ENCODE peak calls at places on chromosomes 12 and 14, in ten cellular contexts. X, Q, L, D, U, A, V, B, Y and J are unnamed samples.

GRCh38 chr12:39145175-39145999 is 240.0 kb upstream of the CPNE8 start:
- DNase-seq in A (no peak), D (peak; percentile 61), V (peak; percentile 16), Y (no peak), U (no peak), L (peak; percentile 35), Q (peak; percentile 70), B (no peak), X (peak; percentile 45), J (peak; percentile 20)

GRCh38 chr12:2753536-2753935 is 41.2 kb upstream of the FKBP4 start:
- DNase-seq in X (no peak), V (no peak), Y (no peak), U (no peak), A (no peak), D (no peak), B (no peak), Q (no peak), L (peak; percentile 67), J (no peak)

GRCh38 chr14:104171029-104171697 is 32.8 kb downstream of the KIF26A start:
- DNase-seq in X (no peak), A (no peak), B (no peak), Q (no peak), Y (no peak), L (peak; percentile 70), D (peak; percentile 62), V (no peak), U (no peak), J (no peak)

GRCh38 chr12:87157791-87158190 is 871.4 kb downstream of the C12orf50 start:
- DNase-seq in Y (no peak), Q (no peak), B (peak; percentile 97), U (no peak), A (no peak), L (no peak), V (no peak), X (no peak), D (no peak), J (peak; percentile 89)

GRCh38 chr14:77037886-77038511 is 9.5 kb upstream of the IRF2BPL start:
- DNase-seq in U (no peak), Q (no peak), Y (no peak), D (peak; percentile 68), L (no peak), V (no peak), X (no peak), B (peak; percentile 50), A (peak; percentile 55), J (peak; percentile 64)

GRCh38 chr12:107584523-107584922 is 101.1 kb upstream of the PWP1 start:
- DNase-seq in B (no peak), Q (no peak), V (no peak), X (no peak), U (no peak), Y (no peak), D (no peak), L (no peak), A (no peak), J (no peak)

GRCh38 chr12:113978080-113978479 is 12.0 kb upstream of the RBM19 start:
- DNase-seq in D (no peak), A (no peak), X (no peak), Q (no peak), U (no peak), L (no peak), Y (no peak), B (no peak), V (no peak), J (no peak)

GRCh38 chr14:68820536-68820935 is 27.7 kb upstream of the ZFP36L1 start:
- DNase-seq in D (no peak), V (no peak), B (no peak), A (no peak), U (no peak), Q (no peak), X (no peak), L (no peak), Y (no peak), J (no peak)

GRCh38 chr12:62681306-62681705 is 214.7 kb downstream of the MON2 start:
- DNase-seq in U (no peak), V (no peak), X (no peak), Y (no peak), D (no peak), B (no peak), Q (no peak), L (no peak), A (no peak), J (no peak)

GRCh38 chr12:62677355-62677754 is 210.7 kb downstream of the MON2 start:
- DNase-seq in Q (no peak), X (no peak), A (no peak), Y (no peak), B (no peak), U (no peak), L (no peak), D (no peak), V (no peak), J (no peak)

GRCh38 chr12:62683724-62684501 is 217.3 kb downstream of the MON2 start:
- DNase-seq in Y (no peak), A (no peak), L (no peak), V (peak; percentile 60), X (no peak), U (no peak), B (peak; percentile 81), D (no peak), Q (no peak), J (peak; percentile 41)

GRCh38 chr12:62676521-62677307 is 210.1 kb downstream of the MON2 start:
- DNase-seq in D (no peak), L (no peak), Y (no peak), B (no peak), U (no peak), V (no peak), A (no peak), X (no peak), Q (no peak), J (no peak)

GRCh38 chr12:62679569-62679968 is 212.9 kb downstream of the MON2 start:
- DNase-seq in V (no peak), U (no peak), L (no peak), Y (no peak), B (no peak), Q (no peak), A (no peak), D (no peak), X (no peak), J (peak; percentile 41)
- TF ChIP-seq CTCF in V (no peak), U (no peak), L (no peak), Y (no peak), B (no peak), Q (no peak), A (no peak), D (no peak), X (no peak), J (no peak)

GRCh38 chr12:14619731-14620501 is 52.2 kb upstream of the PLBD1 start:
- DNase-seq in V (no peak), U (no peak), Q (no peak), D (no peak), L (no peak), A (no peak), X (peak; percentile 20), Y (no peak), B (no peak), J (no peak)

GRCh38 chr12:14613718-14614117 is 46.0 kb upstream of the PLBD1 start:
- DNase-seq in X (peak; percentile 53), U (no peak), Y (no peak), D (no peak), A (no peak), V (no peak), Q (no peak), L (no peak), B (no peak), J (no peak)

GRCh38 chr12:14614704-14615121 is 47.0 kb upstream of the PLBD1 start:
- DNase-seq in U (no peak), Y (no peak), V (no peak), X (peak; percentile 31), Q (no peak), D (no peak), B (no peak), L (no peak), A (no peak), J (no peak)

GRCh38 chr12:14621821-14622220 is 54.1 kb upstream of the PLBD1 start:
- DNase-seq in Y (no peak), X (no peak), A (no peak), B (no peak), L (no peak), U (no peak), D (no peak), Q (no peak), V (no peak), J (no peak)

DNA sequence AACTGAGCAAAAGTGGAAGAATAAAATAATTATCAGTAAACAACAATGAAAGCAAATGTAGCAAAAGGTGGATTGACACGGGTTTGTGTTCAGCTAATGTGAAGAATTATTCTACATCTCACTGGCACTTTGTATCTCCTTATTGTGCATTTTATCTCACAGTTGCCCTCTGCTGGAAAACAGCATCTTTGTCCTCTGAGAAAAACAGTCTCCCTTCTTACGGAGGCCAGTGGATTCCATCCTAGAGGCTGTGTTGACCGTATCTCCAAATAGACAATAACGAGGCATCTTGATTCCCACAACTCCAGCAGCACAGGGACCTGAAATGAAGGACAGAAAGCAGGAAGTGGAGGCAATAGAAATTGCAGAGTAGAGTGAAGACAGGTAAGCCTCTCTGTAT is 51.3 kb upstream of the PLBD1 start:
- DNase-seq in A (no peak), X (no peak), V (peak; percentile 38), B (peak; percentile 33), Y (peak; percentile 16), Q (no peak), D (no peak), L (peak; percentile 24), U (no peak), J (peak; percentile 43)
- TF ChIP-seq CTCF in A (peak; percentile 49), X (no peak), V (no peak), B (peak; percentile 50), Y (peak; percentile 45), Q (peak; percentile 72), D (peak; percentile 38), L (peak; percentile 50), U (peak; percentile 44), J (peak; percentile 58)

DNA sequence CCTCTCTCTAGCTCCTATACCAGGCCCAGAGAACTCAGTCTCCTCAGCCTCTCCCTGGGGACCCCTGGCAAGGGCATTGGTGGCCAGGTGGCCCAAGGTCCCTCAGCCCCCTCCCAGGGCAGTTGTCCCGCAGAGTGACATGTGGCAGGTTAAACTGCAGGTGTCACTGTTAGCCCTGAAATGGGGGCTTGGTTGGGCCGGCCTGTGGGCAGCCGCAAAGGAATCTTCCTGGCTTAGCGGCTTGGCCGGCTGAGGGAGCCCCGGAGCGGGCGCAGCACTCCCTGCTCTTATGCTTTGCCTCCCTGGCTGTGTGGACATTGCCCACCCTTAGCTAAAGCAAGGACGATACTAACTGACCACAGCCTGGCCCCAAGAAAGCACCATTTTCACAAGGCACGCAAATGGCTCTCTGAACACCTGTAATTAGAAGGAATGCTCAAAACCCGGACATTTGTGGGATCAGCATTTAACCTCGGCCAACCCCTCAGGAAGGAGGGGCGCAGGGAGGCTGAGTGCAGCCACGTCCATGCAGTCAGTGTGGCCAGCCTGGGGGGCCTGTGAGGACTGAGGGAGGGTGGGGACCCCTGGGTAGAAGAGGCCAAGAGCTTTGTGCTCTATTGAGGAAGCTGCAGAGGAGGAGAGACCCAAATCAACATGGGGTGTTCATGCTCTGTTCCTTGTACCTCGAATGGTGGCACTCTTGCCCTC is 82.2 kb downstream of the PAPOLA start:
- DNase-seq in Q (peak; percentile 66), L (peak; percentile 93), D (no peak), U (no peak), V (no peak), Y (peak; percentile 88), B (no peak), A (no peak), X (peak; percentile 82), J (peak; percentile 18)
- TF ChIP-seq CTCF in Q (peak; percentile 78), L (peak; percentile 88), D (peak; percentile 30), U (peak; percentile 18), V (no peak), Y (peak; percentile 85), B (no peak), A (no peak), X (peak; percentile 71), J (peak; percentile 40)

DNA sequence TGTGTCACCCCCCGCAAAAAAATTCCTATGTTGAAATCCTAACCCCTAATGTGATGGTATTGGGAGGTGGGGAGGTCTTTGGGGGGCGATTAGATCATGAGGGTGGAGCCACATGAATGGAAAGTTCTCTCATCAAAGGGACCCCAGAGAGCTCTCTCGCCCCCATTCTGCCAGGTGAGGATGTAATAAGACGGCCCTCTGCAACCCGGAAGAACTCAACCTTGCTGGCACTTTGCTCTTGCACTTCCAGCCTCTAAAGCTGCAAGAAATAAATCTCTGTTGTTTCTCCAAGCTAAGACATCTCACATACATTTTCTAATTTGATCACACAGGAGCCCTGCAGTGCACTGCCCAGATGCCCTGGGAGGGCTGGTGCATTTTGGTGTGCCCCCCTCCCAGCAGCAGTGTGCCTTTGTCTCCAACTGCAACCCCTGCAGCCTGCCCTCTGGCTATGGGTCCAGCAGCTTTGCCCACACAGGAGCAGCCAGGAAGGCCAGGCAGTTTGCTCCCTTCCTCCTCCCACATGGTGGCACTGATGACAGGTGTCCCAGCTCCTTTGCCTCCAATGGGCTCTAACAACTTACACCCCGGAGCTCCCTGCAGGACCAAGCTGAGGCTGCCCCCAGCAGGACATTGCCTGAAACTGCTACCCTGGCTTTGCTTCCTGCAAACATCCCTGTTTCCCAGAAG is 59.3 kb downstream of the C14orf132 start:
- DNase-seq in U (peak; percentile 78), Y (peak; percentile 87), V (no peak), D (no peak), A (no peak), L (peak; percentile 85), X (no peak), B (peak; percentile 79), Q (peak; percentile 38), J (peak; percentile 75)
- TF ChIP-seq CTCF in U (peak; percentile 90), Y (peak; percentile 92), V (peak; percentile 46), D (peak; percentile 62), A (no peak), L (peak; percentile 75), X (peak; percentile 52), B (peak; percentile 92), Q (peak; percentile 68), J (peak; percentile 90)